ENCODE peak calls at places on chromosome 22, in nine cellular contexts. K is cardiac fibroblast, N is psoas muscle, B is WTC11, O is tibial artery, I is endothelial cell, E is bronchial epithelial cell, G is activated B cell treated with CpG ODN at 0.5 μM for 24 hours, S is pancreas. Q is an unnamed sample.

GRCh38 chr22:35630387-35630793 is 13.3 kb upstream of the MB start:
- DNase-seq in B (no peak), I (no peak), E (peak), S (no peak), O (no peak), N (no peak), G (no peak), K (peak), Q (no peak)

GRCh38 chr22:49015993-49016908 is 811.4 kb downstream of the BRD1 start:
- DNase-seq in G (no peak), E (no peak), B (no peak), K (no peak), S (no peak), I (no peak), O (peak), N (no peak), Q (no peak)

GRCh38 chr22:19060356-19061009 is 61.7 kb downstream of the DGCR2 start:
- DNase-seq in O (no peak), E (peak), I (no peak), S (peak), N (no peak), G (no peak), B (no peak), K (peak), Q (no peak)

GRCh38 chr22:44261861-44262595 is 50.7 kb downstream of the SHISAL1 start:
- DNase-seq in N (no peak), E (no peak), I (no peak), G (peak), K (no peak), S (no peak), B (peak), O (peak), Q (peak)

GRCh38 chr22:46007003-46007847 is 30.3 kb upstream of the WNT7B start:
- DNase-seq in S (peak), K (peak), G (no peak), B (no peak), I (no peak), O (peak), N (peak), E (peak), Q (no peak)

GRCh38 chr22:27424319-27424718 is 377.2 kb downstream of the MN1 start:
- DNase-seq in K (peak), N (no peak), I (no peak), S (no peak), B (no peak), O (no peak), E (no peak), G (no peak), Q (no peak)

GRCh38 chr22:29312218-29313125 is 3.0 kb downstream of the RASL10A start:
- DNase-seq in O (peak), G (no peak), S (no peak), B (no peak), K (no peak), E (no peak), I (no peak), N (no peak), Q (no peak)

GRCh38 chr22:37472418-37473006 is 13.7 kb downstream of the MFNG start:
- DNase-seq in E (peak), O (no peak), I (peak), N (no peak), B (peak), K (peak), S (peak), G (no peak), Q (no peak)

GRCh38 chr22:30717331-30717921 is 22.8 kb downstream of the OSBP2 start:
- DNase-seq in E (peak), I (no peak), S (no peak), N (no peak), G (no peak), B (no peak), K (peak), O (no peak), Q (no peak)

GRCh38 chr22:46287873-46288751 is 8.6 kb upstream of the GTSE1 start:
- DNase-seq in B (no peak), E (no peak), O (peak), K (no peak), I (peak), S (no peak), N (peak), G (no peak), Q (no peak)

GRCh38 chr22:37601540-37602442 is 6.8 kb upstream of the GGA1 start:
- DNase-seq in K (peak), E (peak), S (peak), G (no peak), I (no peak), B (peak), N (no peak), O (no peak), Q (no peak)

GRCh38 chr22:49197986-49198704 is 629.5 kb downstream of the BRD1 start:
- DNase-seq in O (peak), N (no peak), G (no peak), I (no peak), K (no peak), B (peak), E (no peak), S (no peak), Q (peak)

GRCh38 chr22:29810156-29810555 is 27.9 kb downstream of the ASCC2 start:
- DNase-seq in K (no peak), E (no peak), G (no peak), I (no peak), O (no peak), N (no peak), B (no peak), S (no peak), Q (no peak)

GRCh38 chr22:37060801-37061610 is 9.5 kb downstream of the KCTD17 start:
- DNase-seq in E (no peak), S (no peak), N (no peak), B (no peak), I (no peak), O (no peak), K (no peak), G (no peak), Q (no peak)

GRCh38 chr22:20203142-20204099 is 52.6 kb upstream of the CCDC188 start:
- DNase-seq in K (no peak), B (peak), S (peak), O (no peak), G (no peak), N (no peak), E (no peak), I (no peak), Q (no peak)

GRCh38 chr22:44207981-44208317 is 27.2 kb downstream of the PARVG start:
- DNase-seq in B (peak), K (no peak), S (no peak), O (no peak), I (no peak), G (no peak), E (no peak), N (no peak), Q (no peak)

GRCh38 chr22:27783436-27784098 is 18.0 kb downstream of the MN1 start:
- DNase-seq in O (peak), K (no peak), B (no peak), I (no peak), N (no peak), E (no peak), S (no peak), G (no peak), Q (no peak)

GRCh38 chr22:36282078-36282831 is 29.3 kb downstream of the APOL1 start:
- DNase-seq in N (no peak), S (no peak), O (peak), I (no peak), G (no peak), B (no peak), K (no peak), E (no peak), Q (no peak)

GRCh38 chr22:49979587-49980264 is 19.2 kb downstream of the PIM3 start:
- DNase-seq in B (peak), O (peak), G (no peak), N (no peak), K (peak), I (peak), S (peak), E (peak), Q (no peak)

GRCh38 chr22:29751139-29751538 is 15.7 kb downstream of the ZMAT5 start:
- DNase-seq in K (peak), G (no peak), I (no peak), B (no peak), N (no peak), S (no peak), O (no peak), E (peak), Q (no peak)

GRCh38 chr22:50303848-50304527 is 3.5 kb downstream of the PLXNB2 start:
- DNase-seq in I (no peak), B (peak), S (peak), N (peak), O (peak), E (peak), G (no peak), K (no peak), Q (no peak)

GRCh38 chr22:20155330-20156041 is 4.6 kb upstream of the CCDC188 start:
- DNase-seq in E (no peak), N (peak), B (no peak), I (no peak), K (peak), S (no peak), G (no peak), O (no peak), Q (no peak)

GRCh38 chr22:36367066-36367465 is 20.7 kb downstream of the MYH9 start:
- DNase-seq in E (no peak), N (no peak), K (peak), S (no peak), G (no peak), I (no peak), O (no peak), B (no peak), Q (no peak)

GRCh38 chr22:46929046-46929688 is 166.7 kb downstream of the TBC1D22A start:
- DNase-seq in N (no peak), I (no peak), E (no peak), K (no peak), O (no peak), B (no peak), G (no peak), S (no peak), Q (no peak)

GRCh38 chr22:28750471-28750881 is 8.6 kb downstream of the HSCB start:
- DNase-seq in N (no peak), K (peak), E (peak), I (no peak), S (no peak), B (no peak), O (no peak), G (no peak), Q (no peak)

GRCh38 chr22:44391481-44392445 is 79.0 kb upstream of the SHISAL1 start:
- DNase-seq in S (no peak), I (no peak), K (no peak), G (no peak), O (peak), E (peak), B (peak), N (peak), Q (peak)

GRCh38 chr22:42194104-42194851 is 63.7 kb upstream of the CYP2D6 start:
- DNase-seq in K (no peak), G (no peak), I (no peak), E (no peak), O (no peak), S (no peak), B (no peak), N (no peak), Q (no peak)
- TF ChIP-seq CTCF in K (no peak), G (no peak), I (no peak), E (no peak), O (no peak), S (no peak), B (no peak), N (no peak), Q (no peak)

DNA sequence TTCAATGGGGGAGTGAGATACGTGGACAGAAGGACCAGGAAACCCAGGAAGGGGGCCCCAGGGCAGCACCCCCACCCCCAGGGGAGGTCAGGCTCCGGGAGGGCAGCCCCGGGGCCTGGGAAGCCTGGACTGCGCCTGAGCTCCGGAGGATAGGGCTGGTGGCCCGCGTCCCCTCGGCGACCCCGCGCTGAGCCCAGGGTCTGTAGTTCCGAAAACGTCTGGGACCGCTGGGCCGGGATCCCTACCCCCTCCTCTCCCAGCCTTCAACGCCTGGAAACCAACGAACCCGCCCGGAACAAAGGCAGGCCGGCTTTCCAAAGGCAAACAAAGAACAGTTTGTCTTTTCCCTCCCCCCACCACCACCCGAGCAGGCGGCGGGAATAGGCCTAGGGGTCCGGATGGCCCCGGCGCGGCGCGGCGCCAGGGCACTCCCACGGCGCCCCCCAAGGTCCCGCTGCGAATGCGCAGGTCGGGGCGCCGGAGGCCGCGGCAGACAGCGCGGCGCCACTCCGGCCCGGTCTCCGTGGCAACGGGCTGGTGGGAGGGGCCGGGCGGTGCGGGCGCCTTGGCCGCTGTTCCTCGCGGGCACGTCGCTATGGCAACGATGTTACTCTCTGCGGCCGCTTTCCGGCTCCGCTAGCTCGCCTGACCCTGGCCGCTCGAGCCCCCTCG is 58.5 kb downstream of the IGLL1 start:
- DNase-seq in G (peak), N (peak), K (peak), I (peak), S (peak), O (peak), B (peak), E (peak), Q (peak)
- TF ChIP-seq CTCF in G (no peak), N (no peak), K (no peak), I (no peak), S (no peak), O (no peak), B (no peak), E (no peak), Q (no peak)

DNA sequence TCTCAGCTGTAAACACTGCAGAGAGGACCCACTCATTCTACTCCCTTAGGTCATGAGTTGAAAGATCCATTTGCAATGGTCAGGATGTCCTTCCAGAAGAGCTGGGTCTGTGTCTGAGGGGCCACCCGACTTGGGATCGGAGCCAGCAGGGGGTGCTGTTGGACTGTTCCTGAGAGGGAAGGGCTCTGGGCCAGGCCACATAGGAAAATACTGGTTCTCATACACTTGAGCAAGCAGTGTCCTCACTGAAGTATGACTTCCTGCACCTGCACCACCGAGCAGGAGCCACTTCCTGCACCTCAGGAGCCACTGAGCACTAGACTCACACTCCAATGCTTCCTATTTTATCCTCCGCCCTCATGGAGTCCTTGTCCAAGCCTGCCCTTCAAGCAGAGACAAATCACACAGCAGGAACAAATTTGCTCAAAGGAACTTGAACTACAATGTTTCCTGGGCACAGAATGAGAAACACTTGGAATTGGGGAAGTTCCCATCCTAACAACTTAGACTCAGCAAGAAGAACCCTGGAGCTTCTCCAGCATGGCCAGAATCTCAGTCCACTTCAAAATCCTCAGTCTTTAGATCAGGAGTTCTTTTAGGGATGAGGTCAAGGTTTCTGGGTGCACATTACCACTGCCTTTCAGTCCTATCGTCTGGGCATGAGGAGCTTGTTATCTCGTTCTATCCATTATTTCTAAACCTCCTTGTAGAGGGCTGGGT is 36.6 kb upstream of the VPREB1 start:
- DNase-seq in O (no peak), S (peak), G (peak), K (peak), I (peak), B (peak), E (peak), N (peak), Q (peak)
- TF ChIP-seq CTCF in O (peak), S (peak), G (no peak), K (peak), I (peak), B (peak), E (peak), N (peak), Q (peak)

DNA sequence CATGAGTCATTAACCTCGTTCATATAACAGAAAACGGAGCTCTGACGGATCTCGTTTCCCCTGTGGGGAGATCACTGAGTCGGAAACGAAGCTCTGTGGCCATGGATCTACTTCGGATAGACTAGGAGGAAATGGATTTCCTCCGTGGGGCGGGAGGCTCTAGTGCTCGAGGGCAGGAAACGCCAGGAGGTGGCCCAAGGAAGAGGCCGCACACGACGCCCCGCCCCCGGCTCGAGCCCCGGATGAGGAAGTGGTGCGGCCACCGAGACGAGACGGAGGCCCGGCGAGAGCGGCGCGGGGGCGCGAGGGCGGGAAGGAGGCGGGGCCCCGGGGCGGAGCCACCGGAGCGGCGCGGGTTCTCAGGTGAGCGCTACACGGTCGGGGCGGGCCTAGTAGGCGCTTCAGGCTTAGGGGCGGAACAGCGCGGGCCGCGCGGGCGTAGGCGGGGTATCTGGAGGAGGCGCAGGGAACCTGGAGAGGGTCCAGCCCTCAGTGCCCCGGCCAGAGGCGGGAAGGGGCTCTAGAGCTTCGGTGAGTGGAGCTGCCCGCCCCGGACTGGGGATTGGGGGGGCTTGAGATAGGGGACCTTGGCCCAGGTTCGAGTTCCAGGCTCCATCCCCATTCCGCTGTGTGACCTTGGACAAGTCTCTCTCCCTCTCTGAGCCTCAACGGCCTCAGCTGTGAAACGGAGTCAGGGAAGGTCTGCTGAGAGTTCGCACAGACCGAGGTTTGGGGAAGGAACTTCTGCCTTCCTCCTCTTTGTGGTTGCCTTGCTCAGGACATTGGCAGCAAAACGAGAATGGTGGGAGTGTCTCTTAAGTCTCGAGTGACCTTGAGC is at the start of gene DEPDC5:
- DNase-seq in B (peak), K (peak), S (peak), G (peak), O (peak), E (peak), N (peak), I (peak), Q (peak)
- TF ChIP-seq CTCF in B (no peak), K (no peak), S (no peak), G (no peak), O (no peak), E (no peak), N (no peak), I (no peak), Q (no peak)

GRCh38 chr22:22817468-22818201 is 70.0 kb upstream of the IGLL5 start:
- DNase-seq in I (no peak), O (no peak), E (no peak), N (no peak), K (no peak), G (no peak), B (no peak), S (no peak), Q (no peak)
- TF ChIP-seq CTCF in I (no peak), O (no peak), E (no peak), N (no peak), K (no peak), G (no peak), B (no peak), S (no peak), Q (no peak)

GRCh38 chr22:21690401-21690801 is 24.6 kb downstream of the PPIL2 start:
- DNase-seq in S (no peak), E (no peak), N (no peak), G (no peak), K (no peak), I (no peak), B (no peak), O (no peak), Q (no peak)

GRCh38 chr22:21686634-21687393 is 21.0 kb downstream of the PPIL2 start:
- DNase-seq in O (no peak), B (no peak), G (no peak), E (no peak), S (peak), N (no peak), K (no peak), I (no peak), Q (no peak)

GRCh38 chr22:21687685-21688259 is 22.0 kb downstream of the PPIL2 start:
- DNase-seq in S (no peak), O (peak), E (no peak), K (no peak), B (no peak), N (no peak), I (no peak), G (no peak), Q (no peak)

GRCh38 chr22:21688341-21688705 is 22.5 kb downstream of the PPIL2 start:
- DNase-seq in E (no peak), B (no peak), K (no peak), S (no peak), O (no peak), G (no peak), I (no peak), N (no peak), Q (no peak)

DNA sequence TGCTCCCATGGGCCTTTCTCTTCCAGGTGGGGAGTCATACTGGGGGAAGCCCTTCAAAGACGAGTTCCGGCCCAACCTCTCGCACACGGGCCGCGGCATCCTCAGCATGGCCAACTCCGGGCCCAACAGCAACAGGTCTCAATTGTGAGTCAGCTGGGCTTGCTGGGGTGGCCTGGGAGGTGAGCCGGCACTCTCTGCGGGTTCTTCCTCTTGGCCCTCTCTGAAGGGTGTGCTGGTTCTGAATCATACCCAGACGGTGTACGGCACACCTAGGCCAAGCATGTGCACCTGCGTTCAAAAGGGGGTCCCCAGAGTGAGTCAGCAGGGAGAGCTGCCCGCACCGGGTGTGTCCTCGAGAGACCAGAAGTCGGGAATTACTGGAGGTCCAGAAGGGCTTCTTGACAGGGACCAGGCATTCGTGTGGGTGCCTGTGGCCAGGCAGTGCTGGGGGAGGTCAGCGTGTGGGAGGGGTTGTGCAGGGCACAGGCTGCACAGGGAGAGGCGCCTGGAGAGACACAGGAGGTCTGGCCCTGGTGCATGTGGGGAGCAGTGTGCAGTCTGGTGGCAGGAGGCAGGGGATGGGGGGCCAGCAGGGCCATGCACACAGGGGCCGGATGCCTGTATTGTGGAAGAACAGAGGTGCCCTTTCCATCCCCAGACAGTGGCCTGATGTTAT is 23.0 kb downstream of the PPIL2 start:
- DNase-seq in E (peak), N (no peak), K (no peak), G (no peak), B (no peak), I (no peak), S (no peak), O (no peak), Q (no peak)
- TF ChIP-seq CTCF in E (no peak), N (no peak), K (no peak), G (no peak), B (no peak), I (no peak), S (no peak), O (no peak), Q (no peak)

GRCh38 chr22:42990131-42990838 is 24.7 kb downstream of the PACSIN2 start:
- DNase-seq in N (peak), I (no peak), G (no peak), K (peak), E (peak), S (peak), O (peak), B (no peak), Q (no peak)
- TF ChIP-seq CTCF in N (peak), I (no peak), G (no peak), K (peak), E (peak), S (no peak), O (peak), B (no peak), Q (no peak)

GRCh38 chr22:39300198-39300830 is 19.1 kb downstream of the RPL3 start:
- DNase-seq in G (no peak), K (peak), E (no peak), O (peak), I (no peak), N (no peak), S (no peak), B (peak), Q (no peak)
- TF ChIP-seq CTCF in G (no peak), K (no peak), E (no peak), O (no peak), I (no peak), N (no peak), S (no peak), B (no peak), Q (no peak)

Q was measured in mesothelial cell of epicardium.